ENCODE peak calls at places on chromosome 6, in eight cellular contexts. J, Q, E, D, N, U, S and V are unnamed samples.

GRCh38 chr6:130233332-130233731 is 10.6 kb upstream of the SAMD3 start:
- DNase-seq in D (no peak), E (no peak), S (no peak), Q (no peak), J (no peak), N (no peak), U (no peak), V (no peak)

GRCh38 chr6:83417880-83418663 is 12.8 kb downstream of the ME1 start:
- DNase-seq in Q (no peak), U (no peak), E (no peak), S (peak; percentile 48), N (no peak), D (peak; percentile 54), J (no peak), V (no peak)

GRCh38 chr6:87155920-87156600 is 695 bp downstream of the ZNF292 start:
- DNase-seq in Q (peak; percentile 50), E (peak; percentile 67), U (peak; percentile 15), S (peak; percentile 43), J (no peak), N (peak; percentile 77), D (peak; percentile 58), V (peak; percentile 52)

GRCh38 chr6:7172605-7173185 is 64.9 kb downstream of the RREB1 start:
- DNase-seq in Q (no peak), U (no peak), N (no peak), J (no peak), E (no peak), S (no peak), D (no peak), V (no peak)

GRCh38 chr6:112243861-112244415 is 10.4 kb downstream of the LAMA4 start:
- DNase-seq in D (no peak), N (no peak), E (no peak), S (no peak), Q (no peak), U (no peak), J (no peak), V (no peak)

GRCh38 chr6:108650781-108651180 is 90.1 kb downstream of the FOXO3 start:
- DNase-seq in E (no peak), U (no peak), S (peak; percentile 69), Q (no peak), N (no peak), J (no peak), D (no peak), V (no peak)

GRCh38 chr6:25088513-25088912 is 152.8 kb upstream of the RIPOR2 start:
- DNase-seq in U (no peak), Q (no peak), N (no peak), E (no peak), S (peak; percentile 33), D (no peak), J (no peak), V (no peak)

GRCh38 chr6:37622639-37623038 is 75.0 kb downstream of the MDGA1 start:
- DNase-seq in J (no peak), U (peak; percentile 61), N (no peak), E (no peak), D (no peak), S (no peak), Q (no peak), V (no peak)

GRCh38 chr6:2528156-2528555 is 222.6 kb downstream of the MYLK4 start:
- DNase-seq in E (no peak), N (no peak), J (no peak), S (no peak), U (no peak), Q (no peak), D (no peak), V (no peak)

GRCh38 chr6:6918216-6918983 is 189.4 kb upstream of the RREB1 start:
- DNase-seq in Q (no peak), D (no peak), S (peak; percentile 38), N (no peak), U (no peak), J (peak; percentile 66), E (no peak), V (no peak)

GRCh38 chr6:111604259-111605099 is 1.2 kb downstream of the TRAF3IP2 start:
- DNase-seq in E (peak; percentile 89), U (no peak), D (peak; percentile 45), N (no peak), S (peak; percentile 59), J (no peak), Q (peak; percentile 77), V (no peak)

GRCh38 chr6:69835414-69836179 is 30.8 kb upstream of the COL19A1 start:
- DNase-seq in U (peak; percentile 9), E (no peak), Q (no peak), N (peak; percentile 3), J (peak; percentile 30), D (peak; percentile 62), S (peak; percentile 33), V (no peak)

GRCh38 chr6:147676468-147676867 is 168.0 kb downstream of the SAMD5 start:
- DNase-seq in J (no peak), D (no peak), S (no peak), N (no peak), Q (no peak), U (no peak), E (no peak), V (no peak)

GRCh38 chr6:16136086-16136485 is 7.2 kb downstream of the MYLIP start:
- DNase-seq in J (no peak), U (no peak), E (no peak), Q (no peak), N (no peak), D (no peak), S (no peak), V (no peak)

GRCh38 chr6:108748063-108748462 is 100.2 kb upstream of the ARMC2 start:
- DNase-seq in D (no peak), J (no peak), U (no peak), N (no peak), S (peak; percentile 21), E (no peak), Q (no peak), V (no peak)

GRCh38 chr6:167550936-167551633 is 226.2 kb downstream of the TTLL2 start:
- DNase-seq in U (no peak), D (no peak), Q (peak; percentile 90), S (no peak), J (no peak), E (peak; percentile 89), N (no peak), V (no peak)

GRCh38 chr6:120584111-120584760 is 750.0 kb downstream of the TBC1D32 start:
- DNase-seq in Q (no peak), U (no peak), D (no peak), N (no peak), J (no peak), E (no peak), S (no peak), V (no peak)

GRCh38 chr6:38688579-38689087 is 14.3 kb downstream of the GLO1 start:
- DNase-seq in E (no peak), J (no peak), Q (no peak), S (no peak), D (no peak), N (no peak), U (peak; percentile 32), V (no peak)

GRCh38 chr6:160949531-160949930 is 42.0 kb upstream of the MAP3K4 start:
- DNase-seq in E (no peak), D (no peak), U (no peak), N (no peak), J (no peak), S (peak; percentile 45), Q (no peak), V (no peak)

GRCh38 chr6:113701552-113702254 is 155.4 kb upstream of the MARCKS start:
- DNase-seq in N (no peak), E (no peak), S (no peak), Q (no peak), U (no peak), D (no peak), J (no peak), V (no peak)

GRCh38 chr6:4313044-4313686 is 177.8 kb upstream of the ECI2 start:
- DNase-seq in S (peak; percentile 82), N (no peak), U (no peak), E (peak; percentile 42), Q (peak; percentile 40), D (peak; percentile 19), J (no peak), V (no peak)

GRCh38 chr6:33323623-33323948 is 6.0 kb upstream of the ZBTB22 start:
- DNase-seq in U (no peak), S (no peak), Q (no peak), D (no peak), E (no peak), J (no peak), N (no peak), V (no peak)

GRCh38 chr6:77264970-77265369 is 198.3 kb downstream of the HTR1B start:
- DNase-seq in E (no peak), S (no peak), D (no peak), Q (no peak), U (no peak), N (no peak), J (no peak), V (no peak)
- TF ChIP-seq CTCF in E (no peak), S (no peak), D (no peak), Q (no peak), U (no peak), N (no peak), J (no peak), V (no peak)

DNA sequence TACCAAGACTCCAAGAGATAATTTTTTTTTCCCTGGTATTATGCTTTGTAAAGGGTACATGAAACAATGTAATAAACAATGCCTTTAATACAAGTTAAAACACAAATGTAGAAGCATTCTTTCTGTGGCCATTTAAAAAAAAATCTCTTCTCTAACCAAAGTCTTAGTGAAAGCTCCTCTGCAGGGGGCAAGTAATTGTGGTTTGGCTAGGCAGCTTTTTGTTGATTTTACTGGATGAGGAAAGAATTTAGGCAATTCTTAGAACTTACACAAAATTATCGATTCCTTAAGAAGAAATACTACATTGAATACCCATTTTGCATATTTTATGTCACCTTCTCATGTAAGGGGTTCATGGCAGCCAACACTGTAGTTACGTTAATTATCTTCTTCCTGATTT is 12.4 kb downstream of the TFB1M start:
- DNase-seq in S (no peak), J (no peak), Q (no peak), E (no peak), N (no peak), D (no peak), U (no peak), V (no peak)
- TF ChIP-seq CTCF in S (no peak), J (no peak), Q (no peak), E (no peak), N (no peak), D (no peak), U (no peak), V (no peak)

GRCh38 chr6:96626749-96627353 is 63.9 kb downstream of the FHL5 start:
- DNase-seq in N (no peak), D (peak; percentile 50), Q (no peak), U (no peak), J (no peak), E (no peak), S (peak; percentile 18), V (no peak)
- TF ChIP-seq CTCF in N (peak; percentile 26), D (peak; percentile 40), Q (peak; percentile 45), U (peak; percentile 63), J (peak; percentile 38), E (peak; percentile 33), S (peak; percentile 43), V (peak; percentile 55)

DNA sequence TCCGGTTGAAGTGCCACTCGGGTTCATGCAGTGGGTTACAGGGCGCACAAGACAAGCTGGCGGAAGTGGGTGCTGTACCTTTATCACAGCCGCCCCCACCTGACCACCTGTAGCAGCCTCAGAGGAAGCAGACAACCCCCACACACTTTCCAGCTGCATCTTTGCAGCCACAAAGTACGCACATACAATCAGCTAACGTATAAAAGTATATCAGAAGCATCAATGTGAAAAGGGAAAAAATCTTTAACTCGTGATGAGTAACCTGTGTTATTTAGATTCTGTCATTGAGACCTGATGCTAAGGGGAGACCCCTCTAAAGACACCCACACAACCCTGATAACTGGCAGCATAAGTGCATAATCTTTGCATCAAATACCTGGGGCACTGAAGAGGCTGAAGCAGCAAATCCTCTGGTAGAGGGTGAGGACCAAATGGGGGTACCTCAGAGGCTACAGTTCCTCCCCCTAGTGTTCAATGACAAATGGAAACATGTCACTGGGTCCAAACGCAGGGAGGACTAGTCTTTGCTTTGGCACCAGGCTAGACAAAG is 22.1 kb downstream of the BACH2 start:
- DNase-seq in U (peak; percentile 46), S (no peak), Q (no peak), D (no peak), J (no peak), N (no peak), E (no peak), V (no peak)
- TF ChIP-seq CTCF in U (peak; percentile 34), S (no peak), Q (peak; percentile 2), D (no peak), J (peak; percentile 34), N (no peak), E (no peak), V (no peak)